ENCODE peak calls at places on chromosomes 2 and 18, in six cellular contexts. One of them, this sample, is unnamed.

GRCh38 chr2:172085460-172086159 is at the start of gene DLX1:
- DNase-seq in HT1080: no peak
- DNase-seq in activated B cell treated with CpG ODN at 0.5 μM for 24 hours: no peak
- DNase-seq in NCI-H1417: no peak
- DNase-seq in EH: no peak
- DNase-seq in sigmoid colon: peak; percentile 60
- DNase-seq in this sample: no peak

GRCh38 chr2:104854507-104855173 is 725 bp downstream of the POU3F3 start:
- DNase-seq in HT1080: no peak
- DNase-seq in activated B cell treated with CpG ODN at 0.5 μM for 24 hours: no peak
- DNase-seq in NCI-H1417: no peak
- DNase-seq in EH: no peak
- DNase-seq in sigmoid colon: no peak
- DNase-seq in this sample: no peak

GRCh38 chr2:218027426-218028188 is 24.8 kb upstream of the TNS1 start:
- DNase-seq in HT1080: no peak
- DNase-seq in activated B cell treated with CpG ODN at 0.5 μM for 24 hours: no peak
- DNase-seq in NCI-H1417: no peak
- DNase-seq in EH: no peak
- DNase-seq in sigmoid colon: peak; percentile 50
- DNase-seq in this sample: no peak

GRCh38 chr2:100603945-100604633 is 41.3 kb downstream of the PDCL3 start:
- DNase-seq in HT1080: peak; percentile 36
- DNase-seq in activated B cell treated with CpG ODN at 0.5 μM for 24 hours: no peak
- DNase-seq in NCI-H1417: no peak
- DNase-seq in EH: peak; percentile 80
- DNase-seq in sigmoid colon: no peak
- DNase-seq in this sample: no peak

GRCh38 chr2:29305762-29306161 is 190.5 kb downstream of the CLIP4 start:
- DNase-seq in HT1080: no peak
- DNase-seq in activated B cell treated with CpG ODN at 0.5 μM for 24 hours: no peak
- DNase-seq in NCI-H1417: no peak
- DNase-seq in EH: no peak
- DNase-seq in sigmoid colon: no peak
- DNase-seq in this sample: no peak

GRCh38 chr2:236731767-236732580 is 162.3 kb downstream of the ACKR3 start:
- DNase-seq in HT1080: peak; percentile 23
- DNase-seq in activated B cell treated with CpG ODN at 0.5 μM for 24 hours: no peak
- DNase-seq in NCI-H1417: no peak
- DNase-seq in EH: peak; percentile 55
- DNase-seq in sigmoid colon: peak; percentile 95
- DNase-seq in this sample: no peak

GRCh38 chr2:239644016-239644415 is 243.2 kb upstream of the HDAC4 start:
- DNase-seq in HT1080: no peak
- DNase-seq in activated B cell treated with CpG ODN at 0.5 μM for 24 hours: no peak
- DNase-seq in NCI-H1417: no peak
- DNase-seq in EH: no peak
- DNase-seq in sigmoid colon: no peak
- DNase-seq in this sample: no peak

GRCh38 chr18:63161728-63162195 is 157.8 kb downstream of the BCL2 start:
- DNase-seq in HT1080: peak; percentile 96
- DNase-seq in activated B cell treated with CpG ODN at 0.5 μM for 24 hours: peak; percentile 48
- DNase-seq in NCI-H1417: no peak
- DNase-seq in EH: peak; percentile 86
- DNase-seq in sigmoid colon: peak; percentile 84
- DNase-seq in this sample: peak; percentile 87

GRCh38 chr18:79791141-79791972 is 6.4 kb upstream of the KCNG2 start:
- DNase-seq in HT1080: peak; percentile 79
- DNase-seq in activated B cell treated with CpG ODN at 0.5 μM for 24 hours: no peak
- DNase-seq in NCI-H1417: peak; percentile 64
- DNase-seq in EH: peak; percentile 99
- DNase-seq in sigmoid colon: peak; percentile 69
- DNase-seq in this sample: peak; percentile 92

GRCh38 chr2:13919981-13920382 is 712.5 kb upstream of the LRATD1 start:
- DNase-seq in HT1080: peak; percentile 11
- DNase-seq in activated B cell treated with CpG ODN at 0.5 μM for 24 hours: no peak
- DNase-seq in NCI-H1417: no peak
- DNase-seq in EH: no peak
- DNase-seq in sigmoid colon: no peak
- DNase-seq in this sample: no peak

GRCh38 chr2:8315766-8316165 is 366.1 kb upstream of the ID2 start:
- DNase-seq in HT1080: peak; percentile 74
- DNase-seq in activated B cell treated with CpG ODN at 0.5 μM for 24 hours: no peak
- DNase-seq in NCI-H1417: no peak
- DNase-seq in EH: peak; percentile 3
- DNase-seq in sigmoid colon: peak; percentile 78
- DNase-seq in this sample: no peak

GRCh38 chr2:118046628-118047210 is 32.8 kb upstream of the CCDC93 start:
- DNase-seq in HT1080: peak; percentile 25
- DNase-seq in activated B cell treated with CpG ODN at 0.5 μM for 24 hours: no peak
- DNase-seq in NCI-H1417: no peak
- DNase-seq in EH: peak; percentile 50
- DNase-seq in sigmoid colon: no peak
- DNase-seq in this sample: peak; percentile 20

GRCh38 chr2:118320640-118321039 is 232.4 kb downstream of the INSIG2 start:
- DNase-seq in HT1080: no peak
- DNase-seq in activated B cell treated with CpG ODN at 0.5 μM for 24 hours: no peak
- DNase-seq in NCI-H1417: no peak
- DNase-seq in EH: no peak
- DNase-seq in sigmoid colon: no peak
- DNase-seq in this sample: no peak

GRCh38 chr2:1557467-1557820 is 144.2 kb downstream of the TPO start:
- DNase-seq in HT1080: no peak
- DNase-seq in activated B cell treated with CpG ODN at 0.5 μM for 24 hours: no peak
- DNase-seq in NCI-H1417: no peak
- DNase-seq in EH: no peak
- DNase-seq in sigmoid colon: no peak
- DNase-seq in this sample: no peak

GRCh38 chr2:151120016-151120415 is 141.6 kb downstream of the RBM43 start:
- DNase-seq in HT1080: no peak
- DNase-seq in activated B cell treated with CpG ODN at 0.5 μM for 24 hours: no peak
- DNase-seq in NCI-H1417: peak; percentile 4
- DNase-seq in EH: no peak
- DNase-seq in sigmoid colon: no peak
- DNase-seq in this sample: no peak

GRCh38 chr2:35454966-35455638 is 900.5 kb upstream of the CRIM1 start:
- DNase-seq in HT1080: peak; percentile 82
- DNase-seq in activated B cell treated with CpG ODN at 0.5 μM for 24 hours: no peak
- DNase-seq in NCI-H1417: no peak
- DNase-seq in EH: no peak
- DNase-seq in sigmoid colon: no peak
- DNase-seq in this sample: peak; percentile 88

GRCh38 chr2:198900141-198900540 is 557.6 kb downstream of the SATB2 start:
- DNase-seq in HT1080: no peak
- DNase-seq in activated B cell treated with CpG ODN at 0.5 μM for 24 hours: no peak
- DNase-seq in NCI-H1417: no peak
- DNase-seq in EH: no peak
- DNase-seq in sigmoid colon: no peak
- DNase-seq in this sample: no peak

GRCh38 chr2:10269711-10270610 is 32.7 kb upstream of the HPCAL1 start:
- DNase-seq in HT1080: no peak
- DNase-seq in activated B cell treated with CpG ODN at 0.5 μM for 24 hours: no peak
- DNase-seq in NCI-H1417: no peak
- DNase-seq in EH: no peak
- DNase-seq in sigmoid colon: no peak
- DNase-seq in this sample: no peak

GRCh38 chr2:202109737-202110184 is 36.7 kb downstream of the KIAA2012 start:
- DNase-seq in HT1080: no peak
- DNase-seq in activated B cell treated with CpG ODN at 0.5 μM for 24 hours: no peak
- DNase-seq in NCI-H1417: no peak
- DNase-seq in EH: peak; percentile 88
- DNase-seq in sigmoid colon: peak; percentile 74
- DNase-seq in this sample: peak; percentile 12

GRCh38 chr2:69989422-69990128 is 28.1 kb upstream of the ASPRV1 start:
- DNase-seq in HT1080: no peak
- DNase-seq in activated B cell treated with CpG ODN at 0.5 μM for 24 hours: no peak
- DNase-seq in NCI-H1417: no peak
- DNase-seq in EH: no peak
- DNase-seq in sigmoid colon: peak; percentile 48
- DNase-seq in this sample: no peak

GRCh38 chr18:11581286-11581685 is 28.1 kb upstream of the SLC35G4 start:
- DNase-seq in HT1080: no peak
- DNase-seq in activated B cell treated with CpG ODN at 0.5 μM for 24 hours: no peak
- DNase-seq in NCI-H1417: no peak
- DNase-seq in EH: no peak
- DNase-seq in sigmoid colon: no peak
- DNase-seq in this sample: no peak

GRCh38 chr18:58215005-58215404 is 171.0 kb downstream of the NEDD4L start:
- DNase-seq in HT1080: no peak
- DNase-seq in activated B cell treated with CpG ODN at 0.5 μM for 24 hours: no peak
- DNase-seq in NCI-H1417: no peak
- DNase-seq in EH: no peak
- DNase-seq in sigmoid colon: no peak
- DNase-seq in this sample: no peak

GRCh38 chr2:42492691-42493467 is 903 bp downstream of the KCNG3 start:
- DNase-seq in HT1080: no peak
- DNase-seq in activated B cell treated with CpG ODN at 0.5 μM for 24 hours: peak; percentile 18
- DNase-seq in NCI-H1417: peak; percentile 89
- DNase-seq in EH: no peak
- DNase-seq in sigmoid colon: no peak
- DNase-seq in this sample: no peak

GRCh38 chr2:97968228-97968627 is 27.5 kb downstream of the TMEM131 start:
- DNase-seq in HT1080: no peak
- DNase-seq in activated B cell treated with CpG ODN at 0.5 μM for 24 hours: no peak
- DNase-seq in NCI-H1417: no peak
- DNase-seq in EH: no peak
- DNase-seq in sigmoid colon: no peak
- DNase-seq in this sample: no peak

GRCh38 chr2:200777275-200777674 is 34.4 kb upstream of the BZW1 start:
- DNase-seq in HT1080: no peak
- DNase-seq in activated B cell treated with CpG ODN at 0.5 μM for 24 hours: no peak
- DNase-seq in NCI-H1417: no peak
- DNase-seq in EH: no peak
- DNase-seq in sigmoid colon: no peak
- DNase-seq in this sample: no peak

GRCh38 chr2:230721712-230722111 is 9.1 kb downstream of the CAB39 start:
- DNase-seq in HT1080: no peak
- DNase-seq in activated B cell treated with CpG ODN at 0.5 μM for 24 hours: no peak
- DNase-seq in NCI-H1417: no peak
- DNase-seq in EH: peak; percentile 54
- DNase-seq in sigmoid colon: no peak
- DNase-seq in this sample: peak; percentile 16

GRCh38 chr18:28584726-28585125 is 407.8 kb upstream of the CDH2 start:
- DNase-seq in HT1080: peak; percentile 67
- DNase-seq in activated B cell treated with CpG ODN at 0.5 μM for 24 hours: no peak
- DNase-seq in NCI-H1417: no peak
- DNase-seq in EH: peak; percentile 74
- DNase-seq in sigmoid colon: no peak
- DNase-seq in this sample: peak; percentile 89

GRCh38 chr2:25417715-25418369 is 76.1 kb upstream of the DNMT3A start:
- DNase-seq in HT1080: peak; percentile 30
- DNase-seq in activated B cell treated with CpG ODN at 0.5 μM for 24 hours: no peak
- DNase-seq in NCI-H1417: no peak
- DNase-seq in EH: no peak
- DNase-seq in sigmoid colon: no peak
- DNase-seq in this sample: no peak

GRCh38 chr2:223041527-223042109 is 10.4 kb upstream of the KCNE4 start:
- DNase-seq in HT1080: peak; percentile 91
- DNase-seq in activated B cell treated with CpG ODN at 0.5 μM for 24 hours: no peak
- DNase-seq in NCI-H1417: no peak
- DNase-seq in EH: peak; percentile 99
- DNase-seq in sigmoid colon: peak; percentile 88
- DNase-seq in this sample: peak; percentile 88

GRCh38 chr2:33577660-33578059 is 21.4 kb downstream of the FAM98A start:
- DNase-seq in HT1080: no peak
- DNase-seq in activated B cell treated with CpG ODN at 0.5 μM for 24 hours: no peak
- DNase-seq in NCI-H1417: no peak
- DNase-seq in EH: no peak
- DNase-seq in sigmoid colon: no peak
- DNase-seq in this sample: no peak

GRCh38 chr2:217707116-217707742 is 295.6 kb downstream of the TNS1 start:
- DNase-seq in HT1080: peak; percentile 60
- DNase-seq in activated B cell treated with CpG ODN at 0.5 μM for 24 hours: no peak
- DNase-seq in NCI-H1417: no peak
- DNase-seq in EH: peak; percentile 78
- DNase-seq in sigmoid colon: no peak
- DNase-seq in this sample: peak; percentile 21

GRCh38 chr2:232645061-232645460 is 11.7 kb downstream of the EFHD1 start:
- DNase-seq in HT1080: no peak
- DNase-seq in activated B cell treated with CpG ODN at 0.5 μM for 24 hours: no peak
- DNase-seq in NCI-H1417: no peak
- DNase-seq in EH: no peak
- DNase-seq in sigmoid colon: no peak
- DNase-seq in this sample: no peak

GRCh38 chr18:22800551-22800951 is 132.6 kb upstream of the RBBP8 start:
- DNase-seq in HT1080: no peak
- DNase-seq in activated B cell treated with CpG ODN at 0.5 μM for 24 hours: no peak
- DNase-seq in NCI-H1417: no peak
- DNase-seq in EH: peak; percentile 6
- DNase-seq in sigmoid colon: peak; percentile 70
- DNase-seq in this sample: no peak

This sample was measured in NCI-H226.